ENCODE peak calls at places on chromosomes 5 and 9, in four cellular contexts. W is H1, K is IMR-90, P is mesendoderm. M is an unnamed sample.

GRCh38 chr5:130021000-130021399 is 116.7 kb downstream of the CHSY3 start:
- DNase-seq in W (no peak), K (no peak), P (no peak), M (no peak)

GRCh38 chr9:127277099-127277498 is 12.5 kb downstream of the GARNL3 start:
- DNase-seq in W (no peak), K (no peak), P (no peak), M (no peak)

GRCh38 chr5:45038366-45038987 is 229.7 kb downstream of the MRPS30 start:
- DNase-seq in W (no peak), K (peak), P (peak), M (peak)

GRCh38 chr5:124887223-124887622 is 140.8 kb upstream of the ZNF608 start:
- DNase-seq in W (no peak), K (no peak), P (peak), M (no peak)

GRCh38 chr9:129109952-129110739 is 447 bp downstream of the CRAT start:
- DNase-seq in W (peak), K (peak), P (peak), M (peak)

GRCh38 chr5:169161022-169161680 is 139.8 kb downstream of the SLIT3 start:
- DNase-seq in W (no peak), K (peak), P (peak), M (peak)

GRCh38 chr9:87594218-87594617 is 96.6 kb downstream of the DAPK1 start:
- DNase-seq in W (no peak), K (peak), P (no peak), M (no peak)

GRCh38 chr5:154146409-154146808 is 44.1 kb upstream of the GALNT10 start:
- DNase-seq in W (no peak), K (no peak), P (no peak), M (no peak)

GRCh38 chr9:126336350-126337335 is 10.0 kb downstream of the MVB12B start:
- DNase-seq in W (no peak), K (no peak), P (no peak), M (no peak)

GRCh38 chr5:168086104-168086610 is 205.3 kb upstream of the WWC1 start:
- DNase-seq in W (no peak), K (no peak), P (no peak), M (no peak)

GRCh38 chr9:100150209-100150608 is 51.2 kb downstream of the INVS start:
- DNase-seq in W (no peak), K (peak), P (no peak), M (no peak)

GRCh38 chr9:135704366-135704947 is 2.5 kb downstream of the KCNT1 start:
- DNase-seq in W (no peak), K (no peak), P (no peak), M (no peak)

GRCh38 chr5:68315679-68316271 is 100.2 kb downstream of the PIK3R1 start:
- DNase-seq in W (no peak), K (no peak), P (no peak), M (no peak)

GRCh38 chr9:119375892-119376291 is 6.7 kb upstream of the BRINP1 start:
- DNase-seq in W (no peak), K (no peak), P (peak), M (peak)

GRCh38 chr9:132042324-132042723 is 37.3 kb downstream of the MED27 start:
- DNase-seq in W (no peak), K (peak), P (peak), M (no peak)

GRCh38 chr9:87640385-87640795 is 85.5 kb upstream of the CTSL start:
- DNase-seq in W (no peak), K (peak), P (no peak), M (no peak)

GRCh38 chr5:62460578-62460983 is 48.0 kb downstream of the IPO11 start:
- DNase-seq in W (no peak), K (peak), P (peak), M (peak)

GRCh38 chr9:89808076-89808701 is 203.4 kb downstream of the GADD45G start:
- DNase-seq in W (peak), K (no peak), P (no peak), M (no peak)

GRCh38 chr9:89807682-89808075 is 202.9 kb downstream of the GADD45G start:
- DNase-seq in W (peak), K (no peak), P (no peak), M (no peak)

GRCh38 chr9:89806371-89807100 is 201.7 kb downstream of the GADD45G start:
- DNase-seq in W (no peak), K (peak), P (no peak), M (no peak)

GRCh38 chr9:89805726-89806125 is 200.9 kb downstream of the GADD45G start:
- DNase-seq in W (no peak), K (no peak), P (no peak), M (no peak)

GRCh38 chr9:89807101-89807395 is 202.2 kb downstream of the GADD45G start:
- DNase-seq in W (no peak), K (no peak), P (no peak), M (no peak)
- H2BK120ac ChIP-seq in W (no peak), K (no peak), P (no peak), M (no peak)

GRCh38 chr9:120842685-120843485 is at the start of gene PSMD5:
- DNase-seq in W (peak), K (peak), P (peak), M (peak)

GRCh38 chr9:120846251-120846869 is 3.6 kb upstream of the PSMD5 start:
- DNase-seq in W (no peak), K (no peak), P (no peak), M (no peak)

GRCh38 chr9:120845255-120845654 is 2.5 kb upstream of the PSMD5 start:
- DNase-seq in W (no peak), K (peak), P (no peak), M (no peak)

GRCh38 chr9:120839146-120839545 is 3.6 kb downstream of the PSMD5 start:
- DNase-seq in W (no peak), K (peak), P (peak), M (no peak)

DNA sequence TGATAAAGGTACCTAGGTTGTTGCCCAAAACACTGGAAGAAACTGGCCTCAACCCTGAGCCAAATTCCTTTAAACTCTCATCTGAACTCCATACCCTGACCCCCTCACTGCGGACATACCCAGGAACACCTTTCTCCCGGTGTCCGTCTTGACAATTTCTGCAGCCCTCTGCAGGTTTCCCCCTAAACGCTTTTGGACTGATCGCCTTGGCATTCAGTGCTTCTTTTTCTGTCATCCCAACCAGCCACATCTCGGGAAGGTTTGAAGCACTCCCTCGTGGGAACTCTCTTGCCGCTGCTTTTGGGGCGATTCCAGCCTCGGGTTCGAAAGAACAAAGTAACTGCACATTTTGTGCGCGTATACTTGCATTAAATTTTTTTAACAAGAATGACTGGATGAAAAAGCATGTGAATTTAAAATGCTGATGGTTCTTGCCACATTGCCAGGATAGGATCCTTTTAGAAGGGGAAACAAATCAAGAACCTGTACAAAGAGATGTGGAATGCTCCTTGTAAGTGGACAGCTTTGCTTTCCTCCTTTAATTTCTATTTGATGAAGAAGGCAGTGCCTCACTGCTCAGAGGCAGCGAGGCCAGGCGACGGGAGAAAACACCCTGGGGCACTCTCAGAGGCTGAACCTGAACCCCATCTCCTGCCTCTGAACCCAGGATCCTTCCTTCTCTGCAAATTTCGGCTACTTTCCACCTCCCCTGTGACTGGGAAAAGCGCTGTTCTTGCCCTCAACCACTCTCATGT is 615 bp downstream of the PSMD5 start:
- DNase-seq in W (no peak), K (peak), P (peak), M (peak)
- H3K23ac ChIP-seq in W (no peak), K (peak), P (no peak), M (peak)

GRCh38 chr5:78644129-78644528 is 4.4 kb downstream of the LHFPL2 start:
- DNase-seq in W (no peak), K (no peak), P (no peak), M (no peak)

GRCh38 chr5:78647838-78648358 is 674 bp downstream of the LHFPL2 start:
- DNase-seq in W (no peak), K (peak), P (peak), M (no peak)

GRCh38 chr5:78647411-78647818 is 1.2 kb downstream of the LHFPL2 start:
- DNase-seq in W (no peak), K (peak), P (peak), M (no peak)

GRCh38 chr5:78642701-78643100 is 5.9 kb downstream of the LHFPL2 start:
- DNase-seq in W (no peak), K (no peak), P (no peak), M (no peak)

GRCh38 chr5:78644741-78645300 is 3.8 kb downstream of the LHFPL2 start:
- DNase-seq in W (no peak), K (peak), P (no peak), M (no peak)
- H2BK5ac ChIP-seq in W (no peak), K (no peak), P (no peak), M (no peak)

GRCh38 chr5:34521628-34522290 is 134.4 kb upstream of the RAI14 start:
- DNase-seq in W (no peak), K (no peak), P (no peak), M (no peak)
- H2BK120ac ChIP-seq in W (peak), K (peak), P (no peak), M (no peak)

GRCh38 chr9:133877327-133877726 is 114.8 kb downstream of the VAV2 start:
- DNase-seq in W (no peak), K (no peak), P (no peak), M (no peak)
- H3K23ac ChIP-seq in W (no peak), K (no peak), P (no peak), M (no peak)

GRCh38 chr5:76475358-76475757 is 72.3 kb downstream of the IQGAP2 start:
- DNase-seq in W (no peak), K (no peak), P (peak), M (no peak)

GRCh38 chr5:76474377-76474776 is 71.3 kb downstream of the IQGAP2 start:
- DNase-seq in W (no peak), K (no peak), P (no peak), M (no peak)

GRCh38 chr5:76476639-76477038 is 73.6 kb downstream of the IQGAP2 start:
- DNase-seq in W (no peak), K (no peak), P (no peak), M (no peak)

GRCh38 chr5:76477061-76477460 is 74.0 kb downstream of the IQGAP2 start:
- DNase-seq in W (no peak), K (no peak), P (no peak), M (no peak)

GRCh38 chr5:76475936-76476335 is 72.9 kb downstream of the IQGAP2 start:
- DNase-seq in W (no peak), K (no peak), P (no peak), M (no peak)
- H2BK5ac ChIP-seq in W (peak), K (no peak), P (no peak), M (no peak)

GRCh38 chr5:173234129-173234793 is 745 bp downstream of the NKX2-5 start:
- DNase-seq in W (peak), K (no peak), P (peak), M (no peak)
- H2BK120ac ChIP-seq in W (no peak), K (no peak), P (no peak), M (peak)